ENCODE peak calls at places on chromosomes 2 and 18, in seven cellular contexts. T is psoas muscle; C is HL-60; K is stimulated activated CD4-positive, alpha-beta T cell treated with anti-CD3 and anti-CD28 coated beads, TNF-alpha, amount 100 ng/mL, for 1 hour; L is upper lobe of left lung; E is memory B cell; S is effector memory CD4-positive, alpha-beta T cell. F is an unnamed sample.

GRCh38 chr2:169038338-169038757 is 7.2 kb upstream of the ABCB11 start:
- DNase-seq in T (no peak), C (peak), K (no peak), L (no peak), E (no peak), S (no peak), F (no peak)

GRCh38 chr2:177545143-177545542 is 152.6 kb downstream of the AGPS start:
- DNase-seq in T (no peak), C (no peak), K (no peak), L (no peak), E (no peak), S (no peak), F (no peak)

GRCh38 chr2:217798191-217798590 is 204.6 kb downstream of the TNS1 start:
- DNase-seq in T (no peak), C (no peak), K (no peak), L (no peak), E (no peak), S (no peak), F (peak)

GRCh38 chr2:240142859-240143258 is 2.4 kb upstream of the OTOS start:
- DNase-seq in T (no peak), C (no peak), K (no peak), L (no peak), E (no peak), S (no peak), F (no peak)

GRCh38 chr2:54081574-54081973 is 33.8 kb upstream of the ACYP2 start:
- DNase-seq in T (no peak), C (no peak), K (no peak), L (no peak), E (no peak), S (no peak), F (no peak)

GRCh38 chr18:34754300-34754699 is 44.2 kb downstream of the DTNA start:
- DNase-seq in T (no peak), C (no peak), K (no peak), L (no peak), E (no peak), S (no peak), F (no peak)

GRCh38 chr2:63983986-63984605 is 35.1 kb downstream of the VPS54 start:
- DNase-seq in T (no peak), C (no peak), K (no peak), L (no peak), E (no peak), S (no peak), F (no peak)

GRCh38 chr2:233481368-233482142 is 85.0 kb downstream of the USP40 start:
- DNase-seq in T (no peak), C (no peak), K (no peak), L (peak), E (no peak), S (no peak), F (no peak)

GRCh38 chr2:68319397-68320117 is at the start of gene CNRIP1:
- DNase-seq in T (peak), C (peak), K (no peak), L (peak), E (no peak), S (no peak), F (peak)

GRCh38 chr2:71587509-71588073 is 134.2 kb downstream of the DYSF start:
- DNase-seq in T (no peak), C (no peak), K (no peak), L (no peak), E (no peak), S (no peak), F (no peak)

GRCh38 chr2:101967826-101968498 is 23.8 kb upstream of the IL1R2 start:
- DNase-seq in T (no peak), C (no peak), K (no peak), L (no peak), E (no peak), S (no peak), F (no peak)

GRCh38 chr18:8635087-8635486 is 25.9 kb downstream of the RAB12 start:
- DNase-seq in T (no peak), C (no peak), K (no peak), L (no peak), E (no peak), S (no peak), F (no peak)

GRCh38 chr2:178870703-178871102 is 63.5 kb upstream of the TTN start:
- DNase-seq in T (peak), C (no peak), K (no peak), L (no peak), E (no peak), S (no peak), F (no peak)

GRCh38 chr2:148542614-148543013 is 101.9 kb upstream of the EPC2 start:
- DNase-seq in T (no peak), C (no peak), K (no peak), L (no peak), E (no peak), S (no peak), F (no peak)

GRCh38 chr2:61452392-61452791 is 18.5 kb downstream of the USP34 start:
- DNase-seq in T (no peak), C (no peak), K (no peak), L (no peak), E (no peak), S (no peak), F (peak)

GRCh38 chr18:47756364-47757016 is 174.0 kb downstream of the SMAD2 start:
- DNase-seq in T (peak), C (peak), K (no peak), L (no peak), E (peak), S (no peak), F (no peak)

GRCh38 chr18:21599585-21600525 is 649 bp downstream of the ESCO1 start:
- DNase-seq in T (peak), C (no peak), K (no peak), L (peak), E (peak), S (no peak), F (peak)